ENCODE peak calls at places on chromosomes 12 and 14, in eight cellular contexts. R is COLO829; X is naive thymus-derived CD8-positive, alpha-beta T cell; C is RPMI7951; E is NCI-H1092 treated with DMSO at 0.1 percent for 48 hours; M is fibroblast of villous mesenchyme; A is esophagus squamous epithelium; W is right lobe of liver. J is an unnamed sample.

GRCh38 chr12:107254258-107254856 is 161.0 kb upstream of the CRY1 start:
- DNase-seq in R (no peak), X (no peak), C (no peak), E (no peak), M (no peak), A (no peak), W (no peak), J (no peak)

GRCh38 chr14:35336171-35337073 is 44.2 kb downstream of the PSMA6 start:
- DNase-seq in R (no peak), X (no peak), C (peak), E (no peak), M (peak), A (peak), W (peak), J (peak)

GRCh38 chr12:32515137-32515860 is 115.9 kb downstream of the FGD4 start:
- DNase-seq in R (no peak), X (no peak), C (no peak), E (peak), M (no peak), A (no peak), W (no peak), J (no peak)

GRCh38 chr14:61662437-61663311 is 32.6 kb upstream of the HIF1A start:
- DNase-seq in R (peak), X (peak), C (peak), E (no peak), M (peak), A (no peak), W (no peak), J (peak)

GRCh38 chr12:131855521-131856142 is 27.4 kb downstream of the MMP17 start:
- DNase-seq in R (no peak), X (no peak), C (no peak), E (no peak), M (no peak), A (no peak), W (no peak), J (no peak)

GRCh38 chr14:101047326-101047725 is 143.8 kb upstream of the RTL1 start:
- DNase-seq in R (no peak), X (no peak), C (no peak), E (no peak), M (no peak), A (no peak), W (no peak), J (no peak)

GRCh38 chr14:103858063-103858820 is 10.9 kb upstream of the PPP1R13B start:
- DNase-seq in R (no peak), X (no peak), C (no peak), E (no peak), M (no peak), A (no peak), W (no peak), J (no peak)

GRCh38 chr12:52581066-52581465 is 7.4 kb upstream of the KRT74 start:
- DNase-seq in R (no peak), X (no peak), C (no peak), E (no peak), M (no peak), A (no peak), W (peak), J (no peak)

GRCh38 chr12:32049956-32050355 is 56.7 kb upstream of the BICD1 start:
- DNase-seq in R (no peak), X (no peak), C (no peak), E (no peak), M (peak), A (no peak), W (no peak), J (no peak)

GRCh38 chr12:42236017-42236416 is 2.0 kb downstream of the YAF2 start:
- DNase-seq in R (no peak), X (no peak), C (no peak), E (no peak), M (no peak), A (no peak), W (no peak), J (no peak)

GRCh38 chr12:104680070-104680469 is 223.3 kb downstream of the CHST11 start:
- DNase-seq in R (no peak), X (peak), C (no peak), E (peak), M (no peak), A (no peak), W (no peak), J (peak)

GRCh38 chr14:23114120-23114458 is 5.0 kb downstream of the CEBPE start:
- DNase-seq in R (no peak), X (no peak), C (no peak), E (no peak), M (no peak), A (no peak), W (no peak), J (no peak)

GRCh38 chr14:42174357-42174756 is 567.7 kb downstream of the LRFN5 start:
- DNase-seq in R (no peak), X (no peak), C (no peak), E (peak), M (no peak), A (no peak), W (no peak), J (no peak)

GRCh38 chr14:101035466-101036225 is 132.1 kb upstream of the RTL1 start:
- DNase-seq in R (no peak), X (no peak), C (no peak), E (no peak), M (no peak), A (no peak), W (peak), J (no peak)

GRCh38 chr12:122527478-122527944 is 462 bp downstream of the KNTC1 start:
- DNase-seq in R (peak), X (peak), C (peak), E (no peak), M (peak), A (no peak), W (no peak), J (no peak)

GRCh38 chr14:73242274-73242960 is 5.1 kb downstream of the PAPLN start:
- DNase-seq in R (no peak), X (no peak), C (no peak), E (no peak), M (peak), A (no peak), W (no peak), J (no peak)

GRCh38 chr12:27334052-27334720 is 1.6 kb downstream of the BMAL2 start:
- DNase-seq in R (no peak), X (no peak), C (no peak), E (no peak), M (no peak), A (no peak), W (no peak), J (no peak)

GRCh38 chr12:41512531-41512930 is 324.4 kb downstream of the PDZRN4 start:
- DNase-seq in R (no peak), X (no peak), C (no peak), E (no peak), M (no peak), A (no peak), W (no peak), J (no peak)

GRCh38 chr12:122875590-122876220 is 20.2 kb downstream of the VPS37B start:
- DNase-seq in R (no peak), X (no peak), C (peak), E (no peak), M (no peak), A (no peak), W (peak), J (no peak)

GRCh38 chr12:6141048-6141447 is 16.6 kb upstream of the VWF start:
- DNase-seq in R (peak), X (peak), C (no peak), E (no peak), M (peak), A (no peak), W (no peak), J (no peak)

GRCh38 chr12:76422154-76422877 is 74.1 kb upstream of the BBS10 start:
- DNase-seq in R (no peak), X (no peak), C (peak), E (no peak), M (peak), A (no peak), W (no peak), J (no peak)

GRCh38 chr12:55925371-55925770 is 2.3 kb downstream of the PYM1 start:
- DNase-seq in R (no peak), X (no peak), C (no peak), E (no peak), M (no peak), A (no peak), W (no peak), J (no peak)

GRCh38 chr12:89181271-89181920 is 170.9 kb downstream of the DUSP6 start:
- DNase-seq in R (peak), X (no peak), C (peak), E (no peak), M (peak), A (no peak), W (no peak), J (no peak)

GRCh38 chr12:48489012-48489411 is 6.7 kb downstream of the C12orf54 start:
- DNase-seq in R (no peak), X (no peak), C (no peak), E (no peak), M (peak), A (no peak), W (no peak), J (no peak)

GRCh38 chr14:100010679-100011078 is 54.5 kb upstream of the EVL start:
- DNase-seq in R (no peak), X (no peak), C (no peak), E (no peak), M (no peak), A (no peak), W (no peak), J (no peak)

GRCh38 chr12:50006754-50007442 is 18.4 kb downstream of the RACGAP1 start:
- DNase-seq in R (no peak), X (no peak), C (peak), E (no peak), M (no peak), A (no peak), W (no peak), J (no peak)

J was measured in immature natural killer cell.